ENCODE peak calls at places on chromosome 19, in ten cellular contexts. One of them, this sample, is unnamed.

GRCh38 chr19:19445911-19446361 is 40.5 kb downstream of the GATAD2A start:
- DNase-seq in cardiac fibroblast: peak; percentile 29
- DNase-seq in NCI-H1105: no peak
- DNase-seq in brain microvascular endothelial cell: no peak
- DNase-seq in NCI-H2081: no peak
- DNase-seq in HFF-Myc: no peak
- DNase-seq in astrocyte: peak; percentile 33
- DNase-seq in iPS-NIHi11: no peak
- DNase-seq in body of pancreas: no peak
- DNase-seq in stomach: no peak
- DNase-seq in this sample: no peak

GRCh38 chr19:290539-291521 is at the start of gene PLPP2:
- DNase-seq in brain microvascular endothelial cell: no peak
- DNase-seq in NCI-H1105: no peak
- DNase-seq in stomach: peak; percentile 93
- DNase-seq in cardiac fibroblast: no peak
- DNase-seq in body of pancreas: peak; percentile 92
- DNase-seq in astrocyte: no peak
- DNase-seq in iPS-NIHi11: peak; percentile 86
- DNase-seq in NCI-H2081: no peak
- DNase-seq in HFF-Myc: no peak
- DNase-seq in this sample: peak; percentile 38

GRCh38 chr19:36169084-36169760 is 17.0 kb upstream of the COX7A1 start:
- DNase-seq in HFF-Myc: no peak
- DNase-seq in brain microvascular endothelial cell: no peak
- DNase-seq in NCI-H1105: peak; percentile 85
- DNase-seq in NCI-H2081: peak; percentile 77
- DNase-seq in cardiac fibroblast: no peak
- DNase-seq in stomach: peak; percentile 35
- DNase-seq in astrocyte: no peak
- DNase-seq in iPS-NIHi11: no peak
- DNase-seq in body of pancreas: no peak
- DNase-seq in this sample: no peak

GRCh38 chr19:18940791-18941627 is at the start of gene HOMER3:
- DNase-seq in cardiac fibroblast: peak; percentile 50
- DNase-seq in astrocyte: no peak
- DNase-seq in stomach: peak; percentile 86
- DNase-seq in HFF-Myc: no peak
- DNase-seq in NCI-H2081: peak; percentile 20
- DNase-seq in iPS-NIHi11: peak; percentile 95
- DNase-seq in NCI-H1105: peak; percentile 32
- DNase-seq in body of pancreas: peak; percentile 79
- DNase-seq in brain microvascular endothelial cell: peak; percentile 29
- DNase-seq in this sample: peak; percentile 90

GRCh38 chr19:13241321-13242104 is 91.3 kb downstream of the IER2 start:
- DNase-seq in astrocyte: no peak
- DNase-seq in cardiac fibroblast: no peak
- DNase-seq in NCI-H2081: no peak
- DNase-seq in HFF-Myc: no peak
- DNase-seq in stomach: no peak
- DNase-seq in body of pancreas: no peak
- DNase-seq in NCI-H1105: no peak
- DNase-seq in brain microvascular endothelial cell: no peak
- DNase-seq in iPS-NIHi11: peak; percentile 53
- DNase-seq in this sample: no peak

GRCh38 chr19:14411161-14411560 is 8.0 kb downstream of the DDX39A start:
- DNase-seq in HFF-Myc: no peak
- DNase-seq in iPS-NIHi11: no peak
- DNase-seq in NCI-H2081: no peak
- DNase-seq in NCI-H1105: no peak
- DNase-seq in astrocyte: no peak
- DNase-seq in brain microvascular endothelial cell: no peak
- DNase-seq in cardiac fibroblast: no peak
- DNase-seq in body of pancreas: no peak
- DNase-seq in stomach: no peak
- DNase-seq in this sample: no peak

GRCh38 chr19:41540041-41540695 is 35.8 kb upstream of the CEACAM21 start:
- DNase-seq in HFF-Myc: no peak
- DNase-seq in astrocyte: peak; percentile 7
- DNase-seq in cardiac fibroblast: no peak
- DNase-seq in brain microvascular endothelial cell: no peak
- DNase-seq in NCI-H1105: no peak
- DNase-seq in iPS-NIHi11: no peak
- DNase-seq in stomach: no peak
- DNase-seq in body of pancreas: no peak
- DNase-seq in NCI-H2081: no peak
- DNase-seq in this sample: peak; percentile 19

GRCh38 chr19:17562097-17562496 is 6.6 kb downstream of the COLGALT1 start:
- DNase-seq in astrocyte: no peak
- DNase-seq in brain microvascular endothelial cell: no peak
- DNase-seq in cardiac fibroblast: no peak
- DNase-seq in body of pancreas: no peak
- DNase-seq in NCI-H2081: no peak
- DNase-seq in NCI-H1105: no peak
- DNase-seq in iPS-NIHi11: no peak
- DNase-seq in HFF-Myc: no peak
- DNase-seq in stomach: no peak
- DNase-seq in this sample: no peak

GRCh38 chr19:46416077-46416709 is 2.8 kb upstream of the CCDC8 start:
- DNase-seq in body of pancreas: peak; percentile 91
- DNase-seq in brain microvascular endothelial cell: peak; percentile 87
- DNase-seq in iPS-NIHi11: peak; percentile 91
- DNase-seq in stomach: peak; percentile 63
- DNase-seq in NCI-H2081: peak; percentile 52
- DNase-seq in NCI-H1105: peak; percentile 95
- DNase-seq in astrocyte: peak; percentile 75
- DNase-seq in HFF-Myc: peak; percentile 52
- DNase-seq in cardiac fibroblast: peak; percentile 86
- DNase-seq in this sample: peak; percentile 94

GRCh38 chr19:19134687-19135158 is 3.6 kb downstream of the TMEM161A start:
- DNase-seq in iPS-NIHi11: peak; percentile 82
- DNase-seq in body of pancreas: peak; percentile 53
- DNase-seq in brain microvascular endothelial cell: no peak
- DNase-seq in stomach: peak; percentile 55
- DNase-seq in cardiac fibroblast: no peak
- DNase-seq in HFF-Myc: no peak
- DNase-seq in NCI-H2081: no peak
- DNase-seq in astrocyte: no peak
- DNase-seq in NCI-H1105: no peak
- DNase-seq in this sample: peak; percentile 98

GRCh38 chr19:8468761-8469458 is 24.1 kb downstream of the HNRNPM start:
- DNase-seq in cardiac fibroblast: no peak
- DNase-seq in brain microvascular endothelial cell: no peak
- DNase-seq in stomach: no peak
- DNase-seq in NCI-H1105: no peak
- DNase-seq in NCI-H2081: no peak
- DNase-seq in body of pancreas: no peak
- DNase-seq in HFF-Myc: peak; percentile 65
- DNase-seq in iPS-NIHi11: no peak
- DNase-seq in astrocyte: peak; percentile 12
- DNase-seq in this sample: peak; percentile 38

GRCh38 chr19:48961673-48962028 is 3.5 kb upstream of the FTL start:
- DNase-seq in stomach: no peak
- DNase-seq in body of pancreas: no peak
- DNase-seq in NCI-H1105: no peak
- DNase-seq in iPS-NIHi11: no peak
- DNase-seq in astrocyte: no peak
- DNase-seq in HFF-Myc: no peak
- DNase-seq in cardiac fibroblast: no peak
- DNase-seq in brain microvascular endothelial cell: no peak
- DNase-seq in NCI-H2081: no peak
- DNase-seq in this sample: no peak

GRCh38 chr19:7550987-7551761 is 15.7 kb downstream of the PNPLA6 start:
- DNase-seq in stomach: peak; percentile 85
- DNase-seq in NCI-H1105: no peak
- DNase-seq in HFF-Myc: no peak
- DNase-seq in body of pancreas: peak; percentile 93
- DNase-seq in astrocyte: no peak
- DNase-seq in NCI-H2081: peak; percentile 22
- DNase-seq in cardiac fibroblast: peak; percentile 38
- DNase-seq in brain microvascular endothelial cell: peak; percentile 27
- DNase-seq in iPS-NIHi11: peak; percentile 98
- DNase-seq in this sample: peak; percentile 95

GRCh38 chr19:43895727-43896126 is 39.4 kb downstream of the ZNF45 start:
- DNase-seq in body of pancreas: no peak
- DNase-seq in cardiac fibroblast: peak; percentile 14
- DNase-seq in HFF-Myc: no peak
- DNase-seq in NCI-H2081: no peak
- DNase-seq in NCI-H1105: no peak
- DNase-seq in stomach: no peak
- DNase-seq in brain microvascular endothelial cell: no peak
- DNase-seq in astrocyte: no peak
- DNase-seq in iPS-NIHi11: no peak
- DNase-seq in this sample: peak; percentile 11

GRCh38 chr19:32173836-32174235 is 171.6 kb upstream of the ZNF507 start:
- DNase-seq in NCI-H1105: no peak
- DNase-seq in body of pancreas: no peak
- DNase-seq in brain microvascular endothelial cell: no peak
- DNase-seq in stomach: no peak
- DNase-seq in astrocyte: no peak
- DNase-seq in iPS-NIHi11: no peak
- DNase-seq in HFF-Myc: no peak
- DNase-seq in NCI-H2081: no peak
- DNase-seq in cardiac fibroblast: no peak
- DNase-seq in this sample: no peak

This sample was measured in cardiac muscle cell.